ENCODE peak calls at places on chromosomes 5 and 9, in six cellular contexts. R is activated T-cell treated with anti-CD3 and anti-CD28 coated beads, Interleukin-2, amount 50 U/mL, for 72 hours; V is HEK293T; T is pulmonary artery endothelial cell; M is bronchial epithelial cell; U is HFFc6. S is an unnamed sample.

GRCh38 chr5:8828596-8829321 is 717.1 kb downstream of the SEMA5A start:
- DNase-seq in R (no peak), M (no peak), U (peak), T (no peak), V (no peak), S (no peak)

GRCh38 chr5:145708169-145708568 is 127.0 kb downstream of the PRELID2 start:
- DNase-seq in M (no peak), V (no peak), U (no peak), R (no peak), T (no peak), S (no peak)

GRCh38 chr5:91378683-91379601 is 4.2 kb downstream of the ARRDC3 start:
- DNase-seq in R (no peak), V (no peak), U (no peak), M (no peak), T (no peak), S (no peak)

GRCh38 chr5:159779481-159779880 is 136.8 kb upstream of the ADRA1B start:
- DNase-seq in M (no peak), V (no peak), R (no peak), U (peak), T (no peak), S (no peak)

GRCh38 chr9:68878450-68878849 is 135.5 kb downstream of the PRKACG start:
- DNase-seq in T (no peak), R (no peak), V (no peak), M (no peak), U (no peak), S (no peak)

GRCh38 chr5:133423618-133424282 is 188.6 kb downstream of the FSTL4 start:
- DNase-seq in V (peak), R (peak), T (no peak), U (peak), M (peak), S (peak)

GRCh38 chr9:127971357-127972315 is 9.2 kb downstream of the EEIG1 start:
- DNase-seq in T (no peak), M (no peak), R (peak), U (no peak), V (no peak), S (no peak)

GRCh38 chr9:130635721-130636647 is 28.4 kb upstream of the PRDM12 start:
- DNase-seq in U (no peak), T (no peak), R (no peak), M (no peak), V (no peak), S (no peak)

GRCh38 chr9:68501159-68501506 is 39.5 kb downstream of the TMEM252 start:
- DNase-seq in M (peak), U (no peak), T (no peak), V (no peak), R (no peak), S (no peak)

GRCh38 chr5:97094579-97095317 is 47.7 kb downstream of the LIX1 start:
- DNase-seq in M (no peak), R (peak), U (no peak), V (no peak), T (no peak), S (no peak)

GRCh38 chr9:78397045-78397843 is 100.3 kb downstream of the PSAT1 start:
- DNase-seq in V (peak), T (no peak), U (no peak), M (no peak), R (no peak), S (no peak)

GRCh38 chr9:106106396-106106795 is 412.1 kb downstream of the TMEM38B start:
- DNase-seq in U (no peak), T (no peak), M (peak), V (no peak), R (no peak), S (no peak)

GRCh38 chr5:87340716-87341115 is 72.0 kb downstream of the CCNH start:
- DNase-seq in V (no peak), M (no peak), U (no peak), R (no peak), T (peak), S (no peak)

GRCh38 chr5:163564321-163564924 is 59.0 kb downstream of the MAT2B start:
- DNase-seq in M (peak), V (peak), U (peak), T (no peak), R (peak), S (peak)

GRCh38 chr5:94045839-94046782 is 304.7 kb upstream of the POU5F2 start:
- DNase-seq in R (no peak), U (no peak), M (no peak), V (no peak), T (no peak), S (no peak)

GRCh38 chr9:79799691-79800345 is 228.1 kb downstream of the TLE4 start:
- DNase-seq in T (no peak), V (no peak), U (no peak), R (no peak), M (no peak), S (no peak)

GRCh38 chr9:21994996-21995651 is 533 bp downstream of the CDKN2B-AS1 start:
- DNase-seq in V (peak), M (peak), U (peak), T (no peak), R (peak), S (peak)

GRCh38 chr5:132389051-132389331 is 19.5 kb downstream of the SLC22A5 start:
- DNase-seq in U (no peak), R (no peak), V (no peak), T (no peak), M (no peak), S (no peak)

GRCh38 chr9:135661801-135662560 is 1.1 kb upstream of the LCN9 start:
- DNase-seq in U (no peak), R (no peak), V (no peak), M (no peak), T (no peak), S (no peak)

GRCh38 chr9:34988218-34989055 is 1.1 kb upstream of the DNAJB5 start:
- DNase-seq in M (peak), R (peak), U (no peak), V (no peak), T (no peak), S (no peak)

GRCh38 chr9:4904322-4905134 is 80.5 kb upstream of the JAK2 start:
- DNase-seq in M (peak), T (no peak), R (no peak), V (no peak), U (peak), S (no peak)

GRCh38 chr9:133477992-133478850 is 678 bp downstream of the SLC2A6 start:
- DNase-seq in U (peak), R (no peak), V (no peak), T (peak), M (peak), S (no peak)

GRCh38 chr9:115640887-115641286 is 512.7 kb upstream of the PAPPA start:
- DNase-seq in R (no peak), T (no peak), U (peak), V (no peak), M (peak), S (no peak)

GRCh38 chr5:171863928-171864327 is 78.3 kb downstream of the SMIM23 start:
- DNase-seq in V (no peak), T (no peak), U (peak), M (peak), R (no peak), S (no peak)

GRCh38 chr5:124527220-124527991 is 219.0 kb downstream of the ZNF608 start:
- DNase-seq in V (no peak), U (no peak), R (no peak), M (peak), T (no peak), S (no peak)

GRCh38 chr5:168227973-168228615 is 63.4 kb upstream of the WWC1 start:
- DNase-seq in T (no peak), M (no peak), U (no peak), R (no peak), V (no peak), S (no peak)

GRCh38 chr5:172638209-172638768 is 2.8 kb upstream of the NEURL1B start:
- DNase-seq in R (no peak), M (no peak), T (no peak), V (no peak), U (no peak), S (no peak)

GRCh38 chr5:177537389-177538361 is 16.7 kb downstream of the FAM193B start:
- DNase-seq in T (peak), U (peak), M (peak), R (no peak), V (no peak), S (no peak)

GRCh38 chr9:113564804-113565237 is 101.3 kb downstream of the RGS3 start:
- DNase-seq in R (no peak), V (no peak), T (no peak), M (peak), U (peak), S (no peak)

GRCh38 chr5:127229185-127229889 is 61.3 kb upstream of the MEGF10 start:
- DNase-seq in R (peak), T (no peak), V (no peak), M (no peak), U (peak), S (no peak)

GRCh38 chr5:154198611-154199230 is 8.2 kb downstream of the GALNT10 start:
- DNase-seq in M (peak), U (peak), R (no peak), T (no peak), V (no peak), S (no peak)

GRCh38 chr5:67234671-67235176 is 38.1 kb upstream of the CD180 start:
- DNase-seq in V (no peak), M (peak), U (peak), T (peak), R (no peak), S (no peak)

GRCh38 chr5:14089198-14089597 is 53.9 kb upstream of the TRIO start:
- DNase-seq in T (no peak), V (no peak), U (no peak), R (no peak), M (no peak), S (no peak)

GRCh38 chr9:74824654-74825053 is 63.1 kb downstream of the TRPM6 start:
- DNase-seq in M (peak), T (peak), V (no peak), U (no peak), R (no peak), S (no peak)

GRCh38 chr5:60698316-60698715 is 1.6 kb downstream of the DEPDC1B start:
- DNase-seq in T (no peak), V (no peak), U (no peak), M (no peak), R (no peak), S (no peak)

GRCh38 chr5:61200582-61201155 is 38.4 kb upstream of the SMIM15 start:
- DNase-seq in V (no peak), M (no peak), T (no peak), U (no peak), R (no peak), S (no peak)

GRCh38 chr5:90802695-90803317 is 244.2 kb downstream of the ADGRV1 start:
- DNase-seq in M (peak), U (peak), R (no peak), T (no peak), V (peak), S (peak)

GRCh38 chr5:96259211-96259772 is 173.8 kb downstream of the PCSK1 start:
- DNase-seq in T (no peak), M (peak), V (no peak), U (peak), R (no peak), S (no peak)

GRCh38 chr5:41600738-41601137 is 90.3 kb upstream of the PLCXD3 start:
- DNase-seq in V (no peak), M (no peak), R (no peak), T (no peak), U (no peak), S (no peak)

S was measured in HCT116.